ENCODE peak calls at places on chromosomes 6 and 20, in eight cellular contexts. L, E, W, F, K, Q, Y and I are unnamed samples.
A peak's percentile ranks its signal among the peaks of the same experiment; 100 is the strongest.

GRCh38 chr6:5104667-5105066 is 19.5 kb downstream of the PPP1R3G start:
- DNase-seq in E (no peak), F (no peak), K (no peak), Q (no peak), W (no peak), Y (no peak), L (no peak), I (no peak)

GRCh38 chr6:11609324-11610071 is 71.9 kb downstream of the TMEM170B start:
- DNase-seq in W (no peak), K (no peak), F (no peak), E (peak; percentile 85), Q (no peak), L (no peak), Y (peak; percentile 98), I (no peak)

GRCh38 chr6:157300006-157300405 is 23.3 kb downstream of the TMEM242 start:
- DNase-seq in Q (no peak), Y (no peak), F (no peak), E (no peak), K (no peak), W (no peak), L (no peak), I (no peak)

GRCh38 chr20:50242863-50243609 is 52.4 kb downstream of the CEBPB start:
- DNase-seq in F (peak; percentile 97), E (no peak), K (peak; percentile 68), Y (peak; percentile 14), L (no peak), Q (peak; percentile 68), W (no peak), I (no peak)

GRCh38 chr6:14883921-14884320 is 361.9 kb upstream of the JARID2 start:
- DNase-seq in L (no peak), F (no peak), E (peak; percentile 21), K (no peak), Y (no peak), W (no peak), Q (no peak), I (no peak)

GRCh38 chr6:135743476-135743875 is 108.0 kb upstream of the PDE7B start:
- DNase-seq in K (no peak), W (no peak), E (no peak), Y (no peak), L (no peak), Q (no peak), F (no peak), I (no peak)

GRCh38 chr6:24994812-24995211 is 59.1 kb upstream of the RIPOR2 start:
- DNase-seq in F (no peak), Y (no peak), W (no peak), L (no peak), E (no peak), K (no peak), Q (no peak), I (no peak)

GRCh38 chr6:150250826-150251225 is 108.0 kb downstream of the PPP1R14C start:
- DNase-seq in K (no peak), Y (no peak), Q (no peak), W (no peak), L (no peak), E (peak; percentile 75), F (peak; percentile 94), I (no peak)

GRCh38 chr20:40659567-40659966 is 29.5 kb downstream of the MAFB start:
- DNase-seq in Y (no peak), K (no peak), L (no peak), E (no peak), Q (no peak), W (no peak), F (no peak), I (no peak)

GRCh38 chr6:69696273-69696672 is 100.5 kb downstream of the LMBRD1 start:
- DNase-seq in W (no peak), E (peak; percentile 47), L (no peak), Q (no peak), F (no peak), K (no peak), Y (no peak), I (no peak)